ENCODE peak calls at places on chromosome 21, in seven cellular contexts. One of them, this sample, is unnamed.

GRCh38 chr21:34968414-34969333 is 80.4 kb downstream of the RUNX1 start:
- DNase-seq in cardiac muscle cell: no peak
- DNase-seq in H9: no peak
- DNase-seq in adrenal gland: no peak
- DNase-seq in neural progenitor cell: no peak
- DNase-seq in thoracic aorta: no peak
- DNase-seq in body of pancreas: no peak
- DNase-seq in this sample: no peak

GRCh38 chr21:15730484-15731242 is 881 bp downstream of the USP25 start:
- DNase-seq in cardiac muscle cell: no peak
- DNase-seq in H9: no peak
- DNase-seq in adrenal gland: no peak
- DNase-seq in neural progenitor cell: no peak
- DNase-seq in thoracic aorta: no peak
- DNase-seq in body of pancreas: no peak
- DNase-seq in this sample: no peak

GRCh38 chr21:22575165-22575584 is 1577.0 kb downstream of the NCAM2 start:
- DNase-seq in cardiac muscle cell: no peak
- DNase-seq in H9: peak; percentile 46
- DNase-seq in adrenal gland: peak; percentile 19
- DNase-seq in neural progenitor cell: peak; percentile 71
- DNase-seq in thoracic aorta: no peak
- DNase-seq in body of pancreas: no peak
- DNase-seq in this sample: no peak

GRCh38 chr21:36847189-36847588 is 119.3 kb downstream of the HLCS start:
- DNase-seq in cardiac muscle cell: peak; percentile 58
- DNase-seq in H9: no peak
- DNase-seq in adrenal gland: no peak
- DNase-seq in neural progenitor cell: no peak
- DNase-seq in thoracic aorta: no peak
- DNase-seq in body of pancreas: no peak
- DNase-seq in this sample: no peak

GRCh38 chr21:17775431-17776126 is 43.6 kb downstream of the C21orf91 start:
- DNase-seq in cardiac muscle cell: no peak
- DNase-seq in H9: no peak
- DNase-seq in adrenal gland: no peak
- DNase-seq in neural progenitor cell: no peak
- DNase-seq in thoracic aorta: no peak
- DNase-seq in body of pancreas: no peak
- DNase-seq in this sample: peak; percentile 68

GRCh38 chr21:26881504-26882228 is 36.5 kb upstream of the ADAMTS1 start:
- DNase-seq in cardiac muscle cell: peak; percentile 49
- DNase-seq in H9: no peak
- DNase-seq in adrenal gland: no peak
- DNase-seq in neural progenitor cell: peak; percentile 17
- DNase-seq in thoracic aorta: no peak
- DNase-seq in body of pancreas: no peak
- DNase-seq in this sample: no peak

GRCh38 chr21:41491412-41491811 is 16.5 kb downstream of the TMPRSS2 start:
- DNase-seq in cardiac muscle cell: no peak
- DNase-seq in H9: no peak
- DNase-seq in adrenal gland: no peak
- DNase-seq in neural progenitor cell: no peak
- DNase-seq in thoracic aorta: no peak
- DNase-seq in body of pancreas: peak; percentile 91
- DNase-seq in this sample: no peak

GRCh38 chr21:34679056-34679455 is 10.3 kb downstream of the CLIC6 start:
- DNase-seq in cardiac muscle cell: no peak
- DNase-seq in H9: no peak
- DNase-seq in adrenal gland: no peak
- DNase-seq in neural progenitor cell: no peak
- DNase-seq in thoracic aorta: no peak
- DNase-seq in body of pancreas: no peak
- DNase-seq in this sample: no peak

GRCh38 chr21:27406297-27407009 is 439.6 kb upstream of the ADAMTS5 start:
- DNase-seq in cardiac muscle cell: peak; percentile 71
- DNase-seq in H9: no peak
- DNase-seq in adrenal gland: no peak
- DNase-seq in neural progenitor cell: no peak
- DNase-seq in thoracic aorta: no peak
- DNase-seq in body of pancreas: no peak
- DNase-seq in this sample: no peak

GRCh38 chr21:36010801-36011200 is 49.5 kb downstream of the SETD4 start:
- DNase-seq in cardiac muscle cell: no peak
- DNase-seq in H9: no peak
- DNase-seq in adrenal gland: no peak
- DNase-seq in neural progenitor cell: no peak
- DNase-seq in thoracic aorta: no peak
- DNase-seq in body of pancreas: no peak
- DNase-seq in this sample: no peak

GRCh38 chr21:21200103-21200938 is 202.1 kb downstream of the NCAM2 start:
- DNase-seq in cardiac muscle cell: peak; percentile 98
- DNase-seq in H9: no peak
- DNase-seq in adrenal gland: peak; percentile 87
- DNase-seq in neural progenitor cell: no peak
- DNase-seq in thoracic aorta: peak; percentile 36
- DNase-seq in body of pancreas: no peak
- DNase-seq in this sample: no peak

GRCh38 chr21:17673261-17674020 is 60.7 kb upstream of the BTG3 start:
- DNase-seq in cardiac muscle cell: peak; percentile 13
- DNase-seq in H9: no peak
- DNase-seq in adrenal gland: no peak
- DNase-seq in neural progenitor cell: peak; percentile 33
- DNase-seq in thoracic aorta: no peak
- DNase-seq in body of pancreas: no peak
- DNase-seq in this sample: no peak

GRCh38 chr21:29904359-29905282 is 35.2 kb downstream of the GRIK1 start:
- DNase-seq in cardiac muscle cell: no peak
- DNase-seq in H9: peak; percentile 32
- DNase-seq in adrenal gland: no peak
- DNase-seq in neural progenitor cell: no peak
- DNase-seq in thoracic aorta: no peak
- DNase-seq in body of pancreas: no peak
- DNase-seq in this sample: no peak

GRCh38 chr21:39137248-39138186 is 45.7 kb downstream of the PSMG1 start:
- DNase-seq in cardiac muscle cell: peak; percentile 83
- DNase-seq in H9: peak; percentile 71
- DNase-seq in adrenal gland: peak; percentile 33
- DNase-seq in neural progenitor cell: peak; percentile 33
- DNase-seq in thoracic aorta: no peak
- DNase-seq in body of pancreas: no peak
- DNase-seq in this sample: no peak
- H3K27ac ChIP-seq in cardiac muscle cell: peak overlapping the region; percentile 79
- H3K27ac ChIP-seq in H9: no peak overlapping the region
- H3K27ac ChIP-seq in adrenal gland: peak overlapping the region; percentile 24
- H3K27ac ChIP-seq in neural progenitor cell: no peak overlapping the region
- H3K27ac ChIP-seq in thoracic aorta: no peak overlapping the region
- H3K27ac ChIP-seq in body of pancreas: no peak overlapping the region
- H3K27ac ChIP-seq in this sample: no peak overlapping the region

GRCh38 chr21:38267991-38268858 is 11.4 kb downstream of the KCNJ15 start:
- DNase-seq in cardiac muscle cell: no peak
- DNase-seq in H9: no peak
- DNase-seq in adrenal gland: no peak
- DNase-seq in neural progenitor cell: no peak
- DNase-seq in thoracic aorta: no peak
- DNase-seq in body of pancreas: no peak
- DNase-seq in this sample: no peak
- H3K4me1 ChIP-seq in cardiac muscle cell: no peaks in the 10 kb centered on the region
- H3K4me1 ChIP-seq in H9: no peaks in the 10 kb centered on the region
- H3K4me1 ChIP-seq in adrenal gland: no peaks in the 10 kb centered on the region
- H3K4me1 ChIP-seq in neural progenitor cell: peaks cover 13% of the 10 kb centered on the region
- H3K4me1 ChIP-seq in thoracic aorta: peaks cover 3% of the 10 kb centered on the region
- H3K4me1 ChIP-seq in body of pancreas: peaks cover 27% of the 10 kb centered on the region
- H3K4me1 ChIP-seq in this sample: no peaks in the 10 kb centered on the region

GRCh38 chr21:43731891-43732711 is 13.2 kb downstream of the PDXK start:
- DNase-seq in cardiac muscle cell: peak; percentile 78
- DNase-seq in H9: no peak
- DNase-seq in adrenal gland: no peak
- DNase-seq in neural progenitor cell: no peak
- DNase-seq in thoracic aorta: no peak
- DNase-seq in body of pancreas: no peak
- DNase-seq in this sample: no peak

GRCh38 chr21:43726686-43727570 is 8.0 kb downstream of the PDXK start:
- DNase-seq in cardiac muscle cell: no peak
- DNase-seq in H9: no peak
- DNase-seq in adrenal gland: peak; percentile 87
- DNase-seq in neural progenitor cell: no peak
- DNase-seq in thoracic aorta: no peak
- DNase-seq in body of pancreas: peak; percentile 31
- DNase-seq in this sample: no peak

GRCh38 chr21:43731476-43731875 is 12.5 kb downstream of the PDXK start:
- DNase-seq in cardiac muscle cell: no peak
- DNase-seq in H9: no peak
- DNase-seq in adrenal gland: no peak
- DNase-seq in neural progenitor cell: no peak
- DNase-seq in thoracic aorta: no peak
- DNase-seq in body of pancreas: no peak
- DNase-seq in this sample: no peak

GRCh38 chr21:43727571-43728466 is 8.9 kb downstream of the PDXK start:
- DNase-seq in cardiac muscle cell: peak; percentile 48
- DNase-seq in H9: peak; percentile 50
- DNase-seq in adrenal gland: peak; percentile 84
- DNase-seq in neural progenitor cell: no peak
- DNase-seq in thoracic aorta: no peak
- DNase-seq in body of pancreas: peak; percentile 47
- DNase-seq in this sample: no peak

GRCh38 chr21:43728467-43729390 is 9.8 kb downstream of the PDXK start:
- DNase-seq in cardiac muscle cell: peak; percentile 100
- DNase-seq in H9: peak; percentile 87
- DNase-seq in adrenal gland: peak; percentile 99
- DNase-seq in neural progenitor cell: peak; percentile 87
- DNase-seq in thoracic aorta: peak; percentile 87
- DNase-seq in body of pancreas: peak; percentile 79
- DNase-seq in this sample: peak; percentile 84
- H3K27ac ChIP-seq in cardiac muscle cell: peak overlapping the region; percentile 87
- H3K27ac ChIP-seq in H9: no peak overlapping the region
- H3K27ac ChIP-seq in adrenal gland: peak overlapping the region; percentile 88
- H3K27ac ChIP-seq in neural progenitor cell: no peak overlapping the region
- H3K27ac ChIP-seq in thoracic aorta: peak overlapping the region; percentile 92
- H3K27ac ChIP-seq in body of pancreas: peak overlapping the region; percentile 85
- H3K27ac ChIP-seq in this sample: peak overlapping the region; percentile 65

DNA sequence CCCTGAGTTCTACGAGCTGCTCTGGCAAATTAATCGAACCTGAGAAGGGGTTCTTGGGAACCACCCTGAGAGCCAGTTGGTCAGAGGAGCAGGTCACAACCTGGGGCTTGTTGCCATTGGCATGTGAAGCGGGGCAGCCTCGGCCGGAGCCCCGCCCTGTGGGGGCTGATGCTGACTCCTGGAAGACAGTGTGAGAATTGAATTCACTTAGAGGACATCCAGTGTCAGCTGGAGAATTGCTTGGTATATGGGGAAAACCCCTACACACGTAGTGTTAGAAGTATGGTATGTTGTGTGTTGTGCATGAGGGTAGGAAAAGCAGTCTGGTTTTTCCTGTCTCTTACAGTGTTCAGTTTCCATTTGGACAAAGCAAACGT is 11.6 kb downstream of the SLC37A1 start:
- DNase-seq in cardiac muscle cell: no peak
- DNase-seq in H9: no peak
- DNase-seq in adrenal gland: no peak
- DNase-seq in neural progenitor cell: peak; percentile 54
- DNase-seq in thoracic aorta: no peak
- DNase-seq in body of pancreas: no peak
- DNase-seq in this sample: no peak
- H3K4me1 ChIP-seq in cardiac muscle cell: peaks cover 20% of the 10 kb centered on the region
- H3K4me1 ChIP-seq in H9: peaks cover 4% of the 10 kb centered on the region
- H3K4me1 ChIP-seq in adrenal gland: peaks cover 29% of the 10 kb centered on the region
- H3K4me1 ChIP-seq in neural progenitor cell: peaks cover 37% of the 10 kb centered on the region
- H3K4me1 ChIP-seq in thoracic aorta: no peaks in the 10 kb centered on the region
- H3K4me1 ChIP-seq in body of pancreas: peaks cover 27% of the 10 kb centered on the region
- H3K4me1 ChIP-seq in this sample: peaks cover 19% of the 10 kb centered on the region

DNA sequence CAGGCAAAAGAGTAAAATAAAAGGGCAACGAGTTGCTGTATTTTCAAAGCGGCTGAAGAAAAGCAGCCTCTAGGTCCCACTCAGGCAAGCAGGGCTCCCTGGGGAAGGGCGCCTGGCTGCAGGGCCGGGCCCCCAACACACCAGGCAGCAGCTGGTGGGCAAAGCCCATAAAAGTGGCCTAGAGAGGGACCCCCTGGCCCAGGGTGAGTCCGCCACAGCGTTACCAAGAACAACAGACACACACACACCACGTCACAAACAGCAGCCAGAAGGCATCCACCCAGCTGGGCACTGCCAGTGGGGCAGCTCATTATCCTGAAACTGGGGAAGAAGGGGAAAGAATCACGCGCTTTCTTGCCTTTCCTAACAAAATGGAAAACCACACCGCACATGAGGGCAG is 4.7 kb downstream of the SUMO3 start:
- DNase-seq in cardiac muscle cell: no peak
- DNase-seq in H9: no peak
- DNase-seq in adrenal gland: no peak
- DNase-seq in neural progenitor cell: no peak
- DNase-seq in thoracic aorta: no peak
- DNase-seq in body of pancreas: no peak
- DNase-seq in this sample: no peak
- H3K27ac ChIP-seq in cardiac muscle cell: no peak overlapping the region
- H3K27ac ChIP-seq in H9: no peak overlapping the region
- H3K27ac ChIP-seq in adrenal gland: no peak overlapping the region
- H3K27ac ChIP-seq in neural progenitor cell: no peak overlapping the region
- H3K27ac ChIP-seq in thoracic aorta: no peak overlapping the region
- H3K27ac ChIP-seq in body of pancreas: no peak overlapping the region
- H3K27ac ChIP-seq in this sample: no peak overlapping the region

DNA sequence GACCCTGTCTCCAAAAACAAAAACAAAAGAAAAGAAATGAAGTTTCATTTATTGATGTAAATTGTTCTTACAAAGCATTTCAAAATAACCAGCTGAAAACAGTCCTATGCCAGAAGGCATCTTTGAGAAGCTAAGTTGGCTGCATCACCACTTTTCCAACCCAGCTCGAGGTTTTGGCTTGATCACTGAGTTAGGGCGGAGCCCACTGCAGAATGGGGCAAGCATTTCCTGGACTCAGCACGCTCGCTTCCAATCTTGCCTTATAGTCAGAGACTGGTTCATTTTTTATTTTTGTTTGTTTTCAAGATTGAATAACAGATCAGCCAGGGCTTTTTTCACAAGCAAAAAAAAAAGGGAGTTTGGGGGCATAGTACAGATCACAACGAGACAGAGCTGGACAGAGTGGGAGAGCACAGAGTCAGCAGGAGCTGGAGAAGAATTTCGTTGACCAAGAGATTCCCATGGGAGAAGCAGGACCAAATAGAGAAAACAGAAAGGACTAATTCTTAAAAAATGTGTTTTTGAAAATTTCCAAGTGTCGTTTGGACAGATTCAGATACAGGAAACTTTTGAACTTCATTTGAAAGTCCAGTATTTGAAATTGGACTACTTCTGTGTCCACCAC is 23.5 kb upstream of the COL6A1 start:
- DNase-seq in cardiac muscle cell: peak; percentile 89
- DNase-seq in H9: no peak
- DNase-seq in adrenal gland: no peak
- DNase-seq in neural progenitor cell: no peak
- DNase-seq in thoracic aorta: no peak
- DNase-seq in body of pancreas: no peak
- DNase-seq in this sample: no peak
- H3K4me1 ChIP-seq in cardiac muscle cell: peaks cover 8% of the 10 kb centered on the region
- H3K4me1 ChIP-seq in H9: no peaks in the 10 kb centered on the region
- H3K4me1 ChIP-seq in adrenal gland: no peaks in the 10 kb centered on the region
- H3K4me1 ChIP-seq in neural progenitor cell: no peaks in the 10 kb centered on the region
- H3K4me1 ChIP-seq in thoracic aorta: peaks cover 27% of the 10 kb centered on the region
- H3K4me1 ChIP-seq in body of pancreas: no peaks in the 10 kb centered on the region
- H3K4me1 ChIP-seq in this sample: no peaks in the 10 kb centered on the region